ENCODE peak calls at places on chromosomes 7 and 10, in nine cellular contexts. X is activated T-helper 1 cell treated with anti-CD3 and anti-CD28 coated beads, Interleukin-12 subunit alpha, Interleukin-12 subunit beta, Interleukin-2, Interleukin-4 antibody, amounts not matched to agents 30 ng/mL and 10 ng/mL and 1 ng/mL, durations not matched to agents 14 hours and 24 hours and 36 hours; V is NCI-H2029; I is CD8-positive, alpha-beta memory T cell; U is body of pancreas; E is GM23248; B is NCI-H1417; Y is HEK293T; O is transverse colon. S is an unnamed sample.

GRCh38 chr7:159023216-159023615 is 121.5 kb downstream of the VIPR2 start:
- DNase-seq in X (no peak), V (no peak), I (no peak), U (no peak), E (no peak), B (no peak), Y (no peak), O (no peak), S (no peak)

GRCh38 chr7:98760201-98760651 is 109.6 kb downstream of the TMEM130 start:
- DNase-seq in X (no peak), V (no peak), I (no peak), U (no peak), E (peak), B (no peak), Y (no peak), O (no peak), S (no peak)

GRCh38 chr7:17535776-17536175 is 237.3 kb downstream of the AHR start:
- DNase-seq in X (no peak), V (no peak), I (no peak), U (no peak), E (peak), B (no peak), Y (no peak), O (no peak), S (no peak)

GRCh38 chr10:64648915-64649314 is 1127.7 kb downstream of the REEP3 start:
- DNase-seq in X (no peak), V (no peak), I (no peak), U (peak), E (no peak), B (no peak), Y (peak), O (no peak), S (no peak)

GRCh38 chr7:7745258-7745657 is 26.9 kb upstream of the RPA3 start:
- DNase-seq in X (no peak), V (no peak), I (no peak), U (no peak), E (no peak), B (no peak), Y (no peak), O (no peak), S (no peak)

GRCh38 chr7:29214056-29214455 is 19.5 kb downstream of the CHN2 start:
- DNase-seq in X (no peak), V (no peak), I (no peak), U (no peak), E (no peak), B (no peak), Y (no peak), O (no peak), S (no peak)

GRCh38 chr7:101614939-101615302 is 14.2 kb downstream of the MYL10 start:
- DNase-seq in X (no peak), V (no peak), I (no peak), U (no peak), E (peak), B (no peak), Y (no peak), O (peak), S (no peak)

GRCh38 chr10:24603333-24603732 is 120.4 kb downstream of the ARHGAP21 start:
- DNase-seq in X (no peak), V (no peak), I (no peak), U (no peak), E (peak), B (no peak), Y (no peak), O (no peak), S (no peak)

GRCh38 chr7:112782498-112782897 is 7.7 kb downstream of the TMEM168 start:
- DNase-seq in X (no peak), V (no peak), I (no peak), U (no peak), E (no peak), B (no peak), Y (no peak), O (no peak), S (no peak)